ENCODE peak calls at places on chromosomes 16 and 17, in six cellular contexts. X is HCT116, G is GM12878, P is K562, L is H1, B is HepG2. I is an unnamed sample.

GRCh38 chr16:66270333-66270927 is 96.1 kb upstream of the CDH5 start:
- DNase-seq in P (peak), L (peak), B (peak), G (no peak), X (peak), I (peak)

GRCh38 chr17:58364270-58364942 is 12.4 kb upstream of the SUPT4H1 start:
- DNase-seq in G (no peak), P (peak), B (peak), L (no peak), X (no peak), I (no peak)

GRCh38 chr16:47504599-47504998 is 43.5 kb downstream of the PHKB start:
- DNase-seq in P (no peak), B (no peak), L (no peak), G (no peak), X (no peak), I (no peak)

GRCh38 chr16:89890200-89890599 is 16.8 kb downstream of the TCF25 start:
- DNase-seq in L (no peak), X (no peak), B (no peak), P (no peak), G (no peak), I (no peak)

GRCh38 chr17:78764871-78765270 is 17.2 kb downstream of the CYTH1 start:
- DNase-seq in P (no peak), X (no peak), G (no peak), L (no peak), B (no peak), I (no peak)

GRCh38 chr16:89359296-89360147 is 130.8 kb downstream of the ANKRD11 start:
- DNase-seq in P (no peak), L (no peak), B (no peak), G (no peak), X (no peak), I (no peak)

GRCh38 chr17:81723651-81724209 is 11.6 kb downstream of the SLC25A10 start:
- DNase-seq in P (no peak), G (no peak), L (no peak), X (no peak), B (no peak), I (no peak)

GRCh38 chr16:62978451-62978850 is 942.2 kb upstream of the CDH8 start:
- DNase-seq in G (no peak), X (no peak), B (no peak), P (no peak), L (no peak), I (no peak)

GRCh38 chr17:56262854-56263253 is 109.6 kb downstream of the ANKFN1 start:
- DNase-seq in P (no peak), X (no peak), G (no peak), B (no peak), L (no peak), I (no peak)

GRCh38 chr17:57945999-57946797 is 9.0 kb downstream of the CUEDC1 start:
- DNase-seq in P (no peak), X (no peak), G (no peak), B (no peak), L (no peak), I (no peak)

GRCh38 chr17:64661731-64661980 is 451 bp downstream of the SMURF2 start:
- DNase-seq in L (no peak), B (no peak), P (no peak), G (no peak), X (no peak), I (no peak)

GRCh38 chr16:71630808-71631207 is 4.8 kb downstream of the MARVELD3 start:
- DNase-seq in X (no peak), B (no peak), L (no peak), G (no peak), P (no peak), I (no peak)

GRCh38 chr16:83807710-83808572 is at the start of gene HSBP1:
- DNase-seq in G (peak), L (peak), P (peak), X (peak), B (peak), I (peak)

GRCh38 chr17:4899341-4900230 is at the start of gene C17orf107:
- DNase-seq in B (no peak), G (no peak), P (no peak), X (no peak), L (no peak), I (no peak)

GRCh38 chr16:63982156-63982555 is 1139.7 kb downstream of the CDH11 start:
- DNase-seq in B (no peak), G (no peak), L (no peak), X (no peak), P (no peak), I (no peak)

GRCh38 chr17:81402530-81402941 is 7.3 kb downstream of the BAHCC1 start:
- DNase-seq in B (no peak), L (no peak), X (no peak), G (no peak), P (no peak), I (no peak)

GRCh38 chr17:38742431-38743308 is 5.5 kb downstream of the PCGF2 start:
- DNase-seq in P (no peak), B (peak), X (no peak), L (no peak), G (no peak), I (peak)

GRCh38 chr16:2686912-2687507 is 4.7 kb downstream of the KCTD5 start:
- DNase-seq in P (peak), L (no peak), G (peak), X (no peak), B (no peak), I (no peak)

GRCh38 chr16:2687531-2688308 is 5.4 kb downstream of the KCTD5 start:
- DNase-seq in B (no peak), P (no peak), L (no peak), G (no peak), X (no peak), I (peak)

GRCh38 chr16:2682209-2683021 is at the start of gene KCTD5:
- DNase-seq in P (peak), G (peak), X (peak), L (peak), B (peak), I (peak)
- H2AFZ ChIP-seq in P (peak), G (peak), X (no peak), L (peak), B (no peak), I (peak)

GRCh38 chr17:76736349-76737081 is 616 bp downstream of the SRSF2 start:
- DNase-seq in X (no peak), G (no peak), P (peak), B (peak), L (no peak), I (peak)
- TF ChIP-seq JUND in X (peak), G (no peak), P (no peak), B (no peak), L (no peak), I (no peak)

GRCh38 chr17:76696763-76697701 is 13.7 kb downstream of the MXRA7 start:
- DNase-seq in X (no peak), B (peak), G (peak), L (no peak), P (no peak), I (no peak)
- H2AFZ ChIP-seq in X (no peak), B (no peak), G (peak), L (no peak), P (peak), I (no peak)

DNA sequence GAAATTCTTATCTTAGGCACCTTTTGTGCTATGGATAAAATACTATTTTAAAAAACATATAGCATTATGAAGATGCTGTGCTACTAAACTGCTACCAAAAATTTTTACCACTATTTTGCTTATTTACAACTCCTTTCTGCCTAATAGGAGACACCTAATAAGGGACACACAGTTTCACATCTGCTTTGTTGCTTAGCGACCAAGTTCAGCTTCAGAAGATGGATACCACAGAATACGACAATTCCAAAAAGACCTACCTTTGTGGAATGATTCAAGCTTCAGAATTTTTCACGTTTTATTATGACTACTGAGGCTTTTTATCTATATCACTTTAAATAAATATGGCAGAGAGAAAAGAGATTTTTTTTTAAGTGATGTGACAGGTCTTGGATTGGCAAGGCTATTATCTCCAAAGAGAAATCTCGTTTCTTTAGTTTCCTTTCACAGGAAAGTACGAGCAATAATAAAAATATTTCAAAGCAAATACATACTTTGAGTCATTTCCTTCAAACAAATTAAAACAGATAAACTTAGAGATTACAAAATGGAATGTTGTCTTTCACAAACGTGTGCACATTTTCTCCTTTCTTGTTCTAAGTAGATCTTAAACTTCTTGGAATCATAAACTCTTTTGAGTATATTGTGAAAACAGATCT is 35.4 kb downstream of the SPAG9 start:
- DNase-seq in P (no peak), X (no peak), L (no peak), G (no peak), B (no peak), I (no peak)
- TF ChIP-seq JUND in P (no peak), X (no peak), L (no peak), G (no peak), B (no peak), I (peak)

DNA sequence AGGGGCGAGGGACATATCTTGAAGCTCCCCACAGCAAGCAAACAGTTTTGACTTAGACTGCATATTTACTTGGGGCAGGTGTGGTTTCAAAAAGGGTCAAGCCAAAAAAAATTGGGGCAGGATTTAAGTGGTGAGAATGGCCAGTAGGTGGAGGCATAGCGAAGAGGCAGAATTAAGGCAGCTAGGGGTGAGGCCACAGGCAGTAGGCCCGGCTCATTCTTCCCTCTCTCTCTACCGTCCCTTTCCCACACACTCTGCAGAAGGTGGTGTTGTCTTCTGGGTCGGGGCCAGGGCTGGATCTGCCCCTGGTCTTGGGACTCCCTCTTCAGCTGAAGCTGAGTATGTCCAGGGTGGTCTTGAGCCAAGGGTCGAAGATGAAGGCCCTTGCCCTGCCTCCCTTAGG is 2.6 kb downstream of the SHBG start:
- DNase-seq in B (no peak), G (no peak), L (peak), P (peak), X (peak), I (no peak)
- H2AFZ ChIP-seq in B (no peak), G (peak), L (peak), P (peak), X (no peak), I (no peak)